ENCODE peak calls at places on chromosomes 11 and 22, in five cellular contexts. J is H9, L is AG04450, G is IMR-90, K is mesenchymal stem cell. H is an unnamed sample. For H3K27me3 and H3K9me3, the result is how much of the 10 kb centered on the place peaks cover.

GRCh38 chr11:3231851-3232744 is at the start of gene MRGPRE:
- DNase-seq in K (no peak), G (no peak), J (peak), L (no peak), H (no peak)

GRCh38 chr22:39292002-39292401 is 27.4 kb downstream of the RPL3 start:
- DNase-seq in G (no peak), J (no peak), K (no peak), L (no peak), H (peak)

GRCh38 chr11:126799974-126800373 is 200.6 kb downstream of the KIRREL3 start:
- DNase-seq in K (no peak), J (no peak), L (no peak), G (peak), H (no peak)

GRCh38 chr11:124070906-124071621 is 29.9 kb upstream of the OR10G7 start:
- DNase-seq in G (peak), J (peak), K (peak), L (peak), H (peak)

GRCh38 chr11:124536520-124536919 is 6.9 kb downstream of the OR8B12 start:
- DNase-seq in G (peak), J (peak), L (no peak), K (peak), H (peak)

GRCh38 chr11:120573756-120574354 is 62.3 kb downstream of the GRIK4 start:
- DNase-seq in L (no peak), J (no peak), G (no peak), K (no peak), H (no peak)

GRCh38 chr11:1848640-1849265 is 4.1 kb upstream of the LSP1 start:
- DNase-seq in L (no peak), K (no peak), J (no peak), G (no peak), H (no peak)

GRCh38 chr11:111413849-111414248 is 34.8 kb upstream of the POU2AF1 start:
- DNase-seq in G (no peak), J (no peak), K (no peak), L (no peak), H (no peak)

DNA sequence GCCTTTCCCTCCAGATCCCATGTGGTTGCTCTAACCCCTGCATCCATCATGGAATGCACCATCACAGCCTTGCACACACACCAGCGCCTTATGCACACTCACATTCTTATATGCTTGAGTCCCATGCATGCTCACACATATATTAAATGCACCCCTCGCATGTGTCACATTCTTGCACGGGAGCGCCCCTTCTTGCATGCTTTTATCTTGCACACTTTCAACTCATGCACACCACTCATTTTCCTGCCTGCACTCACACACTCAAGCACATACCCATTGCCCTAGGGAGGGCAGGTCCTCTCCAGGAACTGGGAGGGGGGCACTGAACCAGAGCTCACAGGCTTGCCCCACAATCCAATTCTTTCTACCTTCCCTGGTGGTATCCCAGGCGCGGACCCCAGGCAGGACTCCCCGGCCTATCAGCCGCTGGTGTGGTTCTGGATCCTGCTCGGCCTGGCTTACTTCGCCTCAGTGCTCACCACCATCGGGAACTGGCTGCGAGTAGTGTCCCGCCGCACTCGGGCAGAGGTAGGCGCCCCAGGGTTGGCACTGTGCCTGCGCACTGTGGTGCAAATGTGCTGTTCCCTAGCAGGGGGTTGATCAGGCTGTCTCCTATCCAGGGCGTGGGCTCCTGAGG is 2.3 kb upstream of the CATSPERZ start:
- DNase-seq in L (no peak), K (no peak), J (no peak), G (no peak), H (no peak)
- H3K27me3 ChIP-seq in L (half or more), K (half or more), J (half or more), G (half or more), H (under half)

GRCh38 chr22:11360632-11361031 is 4167.4 kb upstream of the OR11H1 start:
- DNase-seq in K (no peak), J (no peak), G (no peak), L (no peak), H (no peak)
- H3K9me3 ChIP-seq in K (under half), J (half or more), G (under half), L (under half), H (under half)

GRCh38 chr22:36395922-36396321 is 8.2 kb upstream of the MYH9 start:
- DNase-seq in G (peak), L (no peak), J (no peak), K (peak), H (no peak)

GRCh38 chr22:36398602-36399472 is 11.1 kb upstream of the MYH9 start:
- DNase-seq in L (no peak), G (peak), J (no peak), K (peak), H (no peak)

GRCh38 chr22:36397081-36397766 is 9.5 kb upstream of the MYH9 start:
- DNase-seq in K (peak), G (peak), J (no peak), L (no peak), H (no peak)

GRCh38 chr22:36397767-36398093 is 10.0 kb upstream of the MYH9 start:
- DNase-seq in L (no peak), J (no peak), K (no peak), G (no peak), H (no peak)

DNA sequence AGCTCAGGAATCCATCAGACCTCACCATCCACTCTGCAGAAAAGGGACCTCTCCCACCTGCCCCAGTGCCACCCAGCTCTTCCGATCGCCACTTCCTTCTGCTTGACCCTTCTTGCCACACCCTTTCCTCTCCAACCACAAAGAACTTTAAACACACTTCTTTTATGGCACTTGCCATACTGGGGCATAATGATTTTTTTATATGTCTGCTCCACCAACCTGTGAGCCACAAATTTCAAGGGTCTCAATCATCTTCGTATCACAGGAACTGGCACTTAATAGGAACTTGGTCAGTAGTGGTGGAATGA is 11.7 kb upstream of the MYH9 start:
- DNase-seq in G (no peak), K (no peak), L (no peak), J (no peak), H (no peak)
- H3K27me3 ChIP-seq in G (under half), K (under half), L (under half), J (under half), H (under half)

DNA sequence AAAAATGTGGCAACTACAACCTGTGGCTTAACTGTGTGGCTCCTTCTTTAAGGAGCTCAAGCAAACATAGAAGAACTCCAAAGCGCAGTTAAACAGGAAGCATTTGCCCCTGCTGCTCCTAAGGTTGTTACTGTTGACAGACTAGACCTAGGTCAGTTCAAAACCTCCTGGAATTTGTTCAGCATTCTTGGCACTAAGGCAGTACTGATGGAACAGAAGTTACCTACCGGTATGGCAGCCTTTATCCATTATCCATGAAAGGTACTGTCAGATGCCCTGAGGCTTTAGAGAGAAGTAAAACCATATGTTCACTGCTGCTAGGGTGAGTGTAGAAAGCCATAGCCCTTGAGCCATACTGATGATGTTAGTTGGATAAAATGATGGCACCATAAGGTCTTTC is 916.5 kb upstream of the FAT3 start:
- DNase-seq in L (no peak), K (no peak), J (no peak), G (no peak), H (no peak)
- H3K9me3 ChIP-seq in L (under half), K (under half), J (under half), G (under half), H (under half)

GRCh38 chr22:45885941-45886395 is 91.0 kb downstream of the WNT7B start:
- DNase-seq in J (peak), K (no peak), L (no peak), G (no peak), H (no peak)
- H3K27me3 ChIP-seq in J (under half), K (half or more), L (under half), G (under half), H (under half)

GRCh38 chr11:38221295-38221694 is 1623.3 kb upstream of the RAG2 start:
- DNase-seq in J (no peak), G (no peak), K (no peak), L (no peak), H (no peak)

DNA sequence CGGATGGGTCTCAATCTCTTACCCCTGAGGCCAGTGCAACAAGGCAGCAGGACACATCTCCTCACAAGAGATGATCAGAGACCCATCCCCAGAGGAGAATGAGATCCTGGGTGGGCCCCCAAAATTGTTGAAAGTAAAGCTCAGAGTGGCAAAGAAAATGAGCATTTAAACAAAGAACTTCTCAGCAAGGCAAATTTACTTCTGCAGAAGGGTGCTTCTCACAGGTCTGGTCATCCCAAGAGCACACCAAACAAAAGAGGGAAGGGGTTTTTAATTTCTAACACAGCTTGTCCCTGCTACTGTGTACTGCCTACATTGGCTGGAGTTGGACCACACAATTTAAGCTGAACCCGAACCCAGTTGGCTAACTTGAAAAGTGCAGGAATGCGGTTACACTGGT is 1628.6 kb upstream of the RAG2 start:
- DNase-seq in J (no peak), G (no peak), L (no peak), K (no peak), H (no peak)
- H3K9me3 ChIP-seq in J (under half), G (under half), L (under half), K (half or more), H (under half)

GRCh38 chr11:43557553-43558031 is 122.9 kb upstream of the HSD17B12 start:
- DNase-seq in K (no peak), J (peak), G (no peak), L (no peak), H (no peak)
- H3K27me3 ChIP-seq in K (half or more), J (under half), G (half or more), L (half or more), H (under half)

H was measured in breast epithelium.